ENCODE peak calls at places on chromosome 10, in eight cellular contexts. H is neural crest cell; Y is T-helper 9 cell; P is effector memory CD4-positive, alpha-beta T cell; V is A549; W is non-pigmented ciliary epithelial cell; L is mucosa of gallbladder; X is lower leg skin. O is an unnamed sample.

GRCh38 chr10:103637855-103638561 is 144.5 kb downstream of the NEURL1 start:
- DNase-seq in P (no peak), V (no peak), L (peak), H (no peak), W (no peak), Y (no peak), X (no peak), O (no peak)

GRCh38 chr10:35215107-35215506 is 88.5 kb downstream of the CREM start:
- DNase-seq in V (no peak), L (no peak), W (no peak), X (no peak), Y (no peak), H (no peak), P (no peak), O (no peak)

GRCh38 chr10:27359792-27360320 is 119.3 kb upstream of the ACBD5 start:
- DNase-seq in W (no peak), H (no peak), P (no peak), X (no peak), Y (no peak), V (no peak), L (no peak), O (no peak)

GRCh38 chr10:75919913-75920312 is 488.5 kb downstream of the LRMDA start:
- DNase-seq in P (no peak), X (no peak), W (no peak), V (no peak), L (no peak), H (no peak), Y (no peak), O (no peak)

GRCh38 chr10:131882590-131883451 is 18.0 kb upstream of the PPP2R2D start:
- DNase-seq in L (no peak), Y (no peak), W (no peak), P (no peak), H (no peak), V (no peak), X (no peak), O (peak)

GRCh38 chr10:35041502-35041879 is 48.6 kb downstream of the CUL2 start:
- DNase-seq in H (no peak), L (no peak), Y (no peak), W (no peak), V (no peak), X (no peak), P (no peak), O (no peak)

GRCh38 chr10:113283189-113283588 is 269.7 kb upstream of the HABP2 start:
- DNase-seq in W (no peak), L (no peak), P (no peak), V (peak), Y (no peak), X (no peak), H (no peak), O (no peak)

GRCh38 chr10:103110407-103110806 is 82.7 kb downstream of the NT5C2 start:
- DNase-seq in Y (no peak), P (no peak), X (no peak), V (no peak), H (no peak), W (no peak), L (no peak), O (no peak)